ENCODE peak calls at places on chromosome 16, in six cellular contexts. O is brain microvascular endothelial cell; B is CD8-positive, alpha-beta T cell; P is pancreas; M is IMR-90; I is breast epithelium. J is an unnamed sample.

GRCh38 chr16:26454102-26454501 is 612.6 kb upstream of the C16orf82 start:
- DNase-seq in O (no peak), B (no peak), P (no peak), M (no peak), I (no peak), J (no peak)

GRCh38 chr16:50776042-50776441 is 34.2 kb downstream of the CYLD start:
- DNase-seq in O (no peak), B (no peak), P (no peak), M (no peak), I (no peak), J (no peak)

GRCh38 chr16:84138824-84139627 is 6.0 kb downstream of the HSDL1 start:
- DNase-seq in O (no peak), B (no peak), P (no peak), M (peak; percentile 52), I (no peak), J (no peak)

GRCh38 chr16:22671301-22672076 is 142.5 kb upstream of the HS3ST2 start:
- DNase-seq in O (no peak), B (no peak), P (no peak), M (peak; percentile 18), I (no peak), J (no peak)

GRCh38 chr16:57383276-57384247 is 11.3 kb downstream of the CX3CL1 start:
- DNase-seq in O (peak; percentile 9), B (no peak), P (no peak), M (peak; percentile 36), I (no peak), J (no peak)

GRCh38 chr16:87731607-87732006 is 34.2 kb downstream of the KLHDC4 start:
- DNase-seq in O (no peak), B (no peak), P (no peak), M (no peak), I (no peak), J (no peak)

GRCh38 chr16:27781195-27781524 is 231.2 kb downstream of the KATNIP start:
- DNase-seq in O (no peak), B (no peak), P (no peak), M (no peak), I (no peak), J (no peak)

GRCh38 chr16:89970011-89970410 is 21.5 kb downstream of the DEF8 start:
- DNase-seq in O (no peak), B (no peak), P (no peak), M (no peak), I (no peak), J (no peak)

GRCh38 chr16:50680907-50681885 is at the start of gene SNX20:
- DNase-seq in O (no peak), B (peak; percentile 72), P (peak; percentile 34), M (no peak), I (no peak), J (no peak)

GRCh38 chr16:27879601-27880247 is 183.8 kb downstream of the GSG1L start:
- DNase-seq in O (no peak), B (no peak), P (no peak), M (no peak), I (no peak), J (no peak)

GRCh38 chr16:88991813-88992350 is 14.9 kb upstream of the CBFA2T3 start:
- DNase-seq in O (no peak), B (no peak), P (no peak), M (no peak), I (no peak), J (no peak)

GRCh38 chr16:72537684-72538083 is 365.7 kb upstream of the PMFBP1 start:
- DNase-seq in O (peak; percentile 40), B (no peak), P (no peak), M (peak; percentile 56), I (no peak), J (no peak)

GRCh38 chr16:6726621-6727020 is 606.0 kb upstream of the RBFOX1 start:
- DNase-seq in O (no peak), B (no peak), P (no peak), M (no peak), I (no peak), J (no peak)

GRCh38 chr16:67068212-67068753 is 39.3 kb downstream of the CBFB start:
- DNase-seq in O (peak; percentile 9), B (no peak), P (no peak), M (peak; percentile 56), I (no peak), J (no peak)

GRCh38 chr16:64864232-64864803 is 257.5 kb downstream of the CDH11 start:
- DNase-seq in O (peak; percentile 90), B (no peak), P (no peak), M (peak; percentile 98), I (no peak), J (peak; percentile 31)

GRCh38 chr16:719815-720506 is 985 bp upstream of the ANTKMT start:
- DNase-seq in O (no peak), B (peak; percentile 41), P (no peak), M (no peak), I (no peak), J (no peak)

GRCh38 chr16:30005341-30006094 is 5.3 kb downstream of the DOC2A start:
- DNase-seq in O (no peak), B (peak; percentile 45), P (no peak), M (peak; percentile 31), I (no peak), J (no peak)

GRCh38 chr16:52547001-52547833 is at the start of gene TOX3:
- DNase-seq in O (no peak), B (no peak), P (peak; percentile 70), M (no peak), I (no peak), J (no peak)

GRCh38 chr16:70568601-70569217 is 45.1 kb downstream of the SF3B3 start:
- DNase-seq in O (no peak), B (no peak), P (no peak), M (peak; percentile 55), I (no peak), J (peak; percentile 75)

GRCh38 chr16:65763640-65764305 is 602.7 kb upstream of the CDH5 start:
- DNase-seq in O (no peak), B (no peak), P (no peak), M (no peak), I (no peak), J (no peak)

GRCh38 chr16:89241187-89242003 is 23.9 kb downstream of the ZNF778 start:
- DNase-seq in O (peak; percentile 59), B (peak; percentile 77), P (peak; percentile 75), M (peak; percentile 82), I (peak; percentile 67), J (peak; percentile 10)

DNA sequence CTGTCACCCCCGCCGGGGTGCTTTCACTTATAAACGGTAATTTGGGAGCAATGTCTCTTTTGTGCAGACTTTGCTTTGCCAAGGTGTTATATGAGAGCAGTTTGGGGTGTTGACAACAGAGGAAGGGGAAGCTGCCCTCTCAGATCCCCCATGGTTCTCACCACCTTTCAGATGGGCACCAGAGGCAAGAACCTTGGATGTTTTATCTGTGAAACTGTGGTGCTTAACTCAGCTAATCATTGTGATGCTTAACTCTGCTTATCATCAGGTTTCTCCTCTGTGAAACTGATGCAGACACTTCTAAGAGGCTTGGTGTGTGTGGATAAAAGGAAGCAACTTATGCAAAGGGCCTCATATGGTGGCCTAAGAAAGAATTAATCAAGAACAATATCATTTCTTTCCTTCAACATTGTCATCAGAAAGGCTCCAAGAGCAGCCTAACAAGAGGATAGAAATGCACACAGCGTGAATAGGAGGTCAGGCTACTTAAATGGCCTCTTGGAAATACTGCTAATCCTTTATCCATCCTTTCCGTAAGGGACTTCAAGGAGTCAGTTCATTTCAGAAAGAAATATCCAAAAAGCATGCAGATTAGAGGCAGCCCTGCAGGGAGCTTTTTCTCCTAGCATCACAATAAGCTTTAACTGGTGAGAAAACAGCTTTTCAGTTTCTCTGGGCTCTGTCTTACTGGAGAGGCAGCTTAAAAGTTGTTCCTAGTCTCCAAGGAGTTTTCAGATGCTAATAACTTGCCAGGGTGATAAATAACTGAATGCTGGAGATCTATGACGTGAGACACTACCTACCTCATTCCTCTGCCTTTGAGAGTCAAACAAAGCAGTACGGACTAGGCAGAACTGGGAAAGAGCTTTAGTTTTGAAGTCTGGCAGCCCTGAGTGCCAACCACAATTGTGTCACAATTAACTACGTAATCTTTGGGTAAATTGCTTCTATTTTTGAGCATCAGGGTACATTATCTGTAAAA is 55.0 kb upstream of the CLEC3A start:
- DNase-seq in O (no peak), B (no peak), P (no peak), M (no peak), I (no peak), J (no peak)
- H3K27ac ChIP-seq in O (no peak overlapping the region), B (no peak overlapping the region), P (no peak overlapping the region), M (no peak overlapping the region), I (no peak overlapping the region), J (no peak overlapping the region)

GRCh38 chr16:81728435-81728834 is 50.7 kb upstream of the PLCG2 start:
- DNase-seq in O (no peak), B (no peak), P (no peak), M (no peak), I (no peak), J (no peak)

GRCh38 chr16:81731636-81732035 is 47.5 kb upstream of the PLCG2 start:
- DNase-seq in O (no peak), B (no peak), P (no peak), M (no peak), I (no peak), J (no peak)

GRCh38 chr16:81732699-81733098 is 46.4 kb upstream of the PLCG2 start:
- DNase-seq in O (no peak), B (no peak), P (no peak), M (no peak), I (no peak), J (no peak)

GRCh38 chr16:81729451-81729850 is 49.6 kb upstream of the PLCG2 start:
- DNase-seq in O (no peak), B (no peak), P (no peak), M (no peak), I (no peak), J (no peak)

DNA sequence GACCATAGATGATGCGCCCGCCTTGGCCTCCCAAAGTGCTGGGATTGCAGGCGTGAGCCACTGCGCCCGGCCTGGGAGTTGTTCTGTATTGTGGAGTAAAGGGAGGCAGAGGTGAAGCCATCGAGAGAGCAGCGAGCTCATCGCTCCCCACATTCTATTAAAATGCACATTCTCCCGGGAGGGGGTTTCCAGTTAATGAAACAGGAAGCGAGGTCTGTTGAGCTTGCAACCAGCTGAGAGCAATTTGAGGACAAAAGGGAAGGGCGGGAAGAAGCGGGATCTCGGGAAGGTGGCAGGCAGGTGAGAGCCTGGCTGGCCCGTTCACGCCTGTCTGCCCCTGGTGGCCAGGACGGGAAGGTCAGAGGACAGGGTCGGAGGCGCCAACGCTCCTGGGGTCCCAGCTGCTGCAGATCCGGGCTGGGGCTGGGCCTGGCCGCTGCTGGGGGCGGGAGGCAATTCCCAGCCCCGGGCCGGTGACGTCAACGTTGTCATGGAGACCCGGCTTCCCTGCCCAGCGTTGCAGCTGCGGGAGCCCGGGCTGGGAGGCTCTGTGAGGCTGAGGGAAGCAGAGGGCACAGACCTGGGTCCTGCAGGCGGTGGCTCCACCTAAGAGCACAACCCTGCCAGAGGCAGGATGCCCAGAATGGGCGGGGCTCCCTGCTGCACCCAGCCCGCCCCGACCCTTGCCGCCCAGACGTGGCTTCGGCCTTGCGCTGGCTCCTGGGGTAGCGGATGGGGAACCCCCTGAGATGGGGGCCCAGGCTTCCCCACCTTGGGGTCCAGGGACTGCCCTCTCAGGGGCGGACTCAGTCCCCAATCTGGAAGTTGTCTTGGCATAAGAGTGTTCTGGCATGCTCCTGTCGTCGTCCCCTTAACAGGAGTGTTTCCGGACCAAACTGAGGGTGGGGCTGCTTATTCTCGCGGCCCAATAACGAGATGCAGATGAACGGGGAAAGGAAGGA is 48.7 kb upstream of the PLCG2 start:
- DNase-seq in O (peak; percentile 75), B (peak; percentile 59), P (peak; percentile 88), M (peak; percentile 72), I (peak; percentile 79), J (no peak)
- H3K27ac ChIP-seq in O (peak overlapping the region; percentile 64), B (peak overlapping the region; percentile 47), P (no peak overlapping the region), M (no peak overlapping the region), I (peak overlapping the region; percentile 90), J (no peak overlapping the region)

GRCh38 chr16:77850637-77851330 is 62.4 kb downstream of the VAT1L start:
- DNase-seq in O (no peak), B (no peak), P (no peak), M (peak; percentile 60), I (no peak), J (no peak)
- H3K27ac ChIP-seq in O (no peak overlapping the region), B (no peak overlapping the region), P (no peak overlapping the region), M (no peak overlapping the region), I (no peak overlapping the region), J (no peak overlapping the region)

GRCh38 chr16:85466989-85467388 is 146.1 kb upstream of the GSE1 start:
- DNase-seq in O (no peak), B (no peak), P (no peak), M (no peak), I (no peak), J (no peak)
- H3K27ac ChIP-seq in O (no peak overlapping the region), B (no peak overlapping the region), P (no peak overlapping the region), M (no peak overlapping the region), I (no peak overlapping the region), J (no peak overlapping the region)

J was measured in epithelial cell of prostate.